ENCODE peak calls at places on chromosomes 6 and 20, in six cellular contexts. T, M, Y, Q, D and I are unnamed samples.

GRCh38 chr6:134114489-134114888 is 62.1 kb upstream of the SLC2A12 start:
- DNase-seq in T (no peak), D (no peak), Q (no peak), M (no peak), Y (no peak), I (no peak)

GRCh38 chr6:169725270-169726048 is 1.2 kb upstream of the PHF10 start:
- DNase-seq in D (peak), M (peak), Q (peak), T (peak), Y (peak), I (peak)

GRCh38 chr20:41180599-41181333 is 43.4 kb downstream of the PLCG1 start:
- DNase-seq in M (no peak), T (no peak), D (no peak), Y (peak), Q (no peak), I (no peak)

GRCh38 chr20:57040924-57041323 is 225.5 kb downstream of the BMP7 start:
- DNase-seq in Q (peak), Y (no peak), M (no peak), D (no peak), T (peak), I (no peak)

GRCh38 chr20:13873814-13874213 is 89.0 kb downstream of the NDUFAF5 start:
- DNase-seq in T (no peak), Y (no peak), Q (no peak), M (no peak), D (no peak), I (no peak)

GRCh38 chr6:140256213-140256612 is 881.8 kb upstream of the CITED2 start:
- DNase-seq in T (no peak), Q (no peak), D (no peak), M (no peak), Y (no peak), I (no peak)

GRCh38 chr20:48287552-48288170 is 502.4 kb upstream of the SULF2 start:
- DNase-seq in Y (no peak), T (no peak), M (no peak), D (no peak), Q (no peak), I (no peak)

GRCh38 chr6:47478233-47479155 is 905 bp downstream of the CD2AP start:
- DNase-seq in Y (peak), M (no peak), D (peak), T (peak), Q (peak), I (no peak)

GRCh38 chr20:64101731-64102621 is 5.4 kb downstream of the NPBWR2 start:
- DNase-seq in Y (peak), M (peak), D (peak), Q (peak), T (peak), I (peak)

GRCh38 chr6:6008648-6009421 is 2.1 kb upstream of the NRN1 start:
- DNase-seq in D (peak), T (peak), M (peak), Y (peak), Q (peak), I (peak)

GRCh38 chr6:101226677-101227135 is 166.8 kb upstream of the GRIK2 start:
- DNase-seq in Q (peak), D (peak), M (peak), T (peak), Y (peak), I (peak)

GRCh38 chr6:82712826-82713225 is 349.2 kb downstream of the TPBG start:
- DNase-seq in Q (no peak), T (no peak), M (no peak), D (peak), Y (no peak), I (no peak)
- TF ChIP-seq CTCF in Q (no peak), T (no peak), M (peak), D (peak), Y (no peak), I (no peak)

GRCh38 chr6:165052561-165053500 is 256.6 kb downstream of the C6orf118 start:
- DNase-seq in Y (no peak), M (no peak), Q (no peak), T (no peak), D (no peak), I (no peak)

GRCh38 chr6:165045631-165046030 is 263.8 kb downstream of the C6orf118 start:
- DNase-seq in Q (no peak), Y (no peak), D (no peak), T (no peak), M (no peak), I (no peak)

GRCh38 chr6:165042912-165043311 is 266.5 kb downstream of the C6orf118 start:
- DNase-seq in M (no peak), D (no peak), T (no peak), Y (no peak), Q (no peak), I (no peak)

GRCh38 chr6:165049362-165049761 is 260.0 kb downstream of the C6orf118 start:
- DNase-seq in M (peak), Y (peak), T (peak), D (peak), Q (peak), I (peak)

DNA sequence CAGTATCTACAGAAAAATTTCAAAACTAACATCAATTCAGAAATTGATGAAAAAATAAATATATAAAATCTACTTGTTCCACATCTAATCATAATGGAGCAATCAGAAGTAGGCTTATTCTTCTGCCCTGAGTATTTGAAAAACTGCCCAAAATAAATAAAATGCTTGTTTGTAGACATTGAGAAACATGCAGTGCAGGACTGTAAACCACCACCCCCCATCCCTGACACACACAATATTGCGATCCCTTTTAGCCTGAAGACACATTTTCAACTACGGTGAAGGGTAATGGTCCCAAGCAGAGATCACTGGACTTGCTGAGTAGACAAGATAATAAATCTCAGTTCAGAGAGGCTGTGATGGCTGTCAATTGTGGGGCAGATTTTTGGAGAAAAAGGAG is 261.5 kb downstream of the C6orf118 start:
- DNase-seq in T (no peak), M (no peak), Y (no peak), D (no peak), Q (no peak), I (no peak)
- TF ChIP-seq CTCF in T (no peak), M (no peak), Y (no peak), D (no peak), Q (no peak), I (no peak)

DNA sequence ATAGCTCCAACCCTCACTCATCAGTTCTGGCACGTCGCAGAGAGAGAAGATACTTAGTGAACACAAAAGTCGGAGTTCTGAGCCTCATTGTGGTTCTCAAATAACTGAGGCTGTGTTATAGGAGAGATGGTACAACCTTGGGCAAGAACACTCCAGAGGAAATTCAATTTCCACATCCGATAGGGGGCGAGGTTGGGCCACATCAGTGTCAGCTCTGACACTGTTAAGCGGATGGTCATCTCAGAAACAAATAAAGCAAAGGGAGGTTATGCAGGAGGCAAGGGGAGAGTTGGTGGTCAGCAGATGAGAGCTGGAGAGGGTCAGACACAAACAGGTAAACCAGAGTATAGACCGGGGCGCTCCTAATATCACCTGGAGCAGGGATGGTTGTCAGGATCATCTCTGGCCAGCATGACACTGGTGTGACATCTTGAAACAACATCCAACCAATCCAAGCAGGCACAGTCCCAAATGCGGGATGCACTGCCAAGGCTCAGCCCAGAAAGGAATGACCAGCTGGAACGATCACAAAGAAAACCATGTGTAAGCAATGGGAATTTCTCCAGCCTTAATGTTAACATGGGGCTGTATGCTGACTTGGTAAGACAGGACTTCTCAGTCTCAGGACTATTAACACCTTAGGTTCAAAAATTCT is 331.8 kb downstream of the HACE1 start:
- DNase-seq in M (peak), T (peak), Q (peak), Y (peak), D (peak), I (peak)
- TF ChIP-seq CTCF in M (peak), T (peak), Q (no peak), Y (no peak), D (peak), I (peak)

GRCh38 chr6:95614094-95614493 is 36.8 kb downstream of the MANEA start:
- DNase-seq in Q (no peak), D (no peak), T (no peak), Y (no peak), M (no peak), I (no peak)
- TF ChIP-seq CTCF in Q (no peak), D (no peak), T (no peak), Y (no peak), M (no peak), I (no peak)

DNA sequence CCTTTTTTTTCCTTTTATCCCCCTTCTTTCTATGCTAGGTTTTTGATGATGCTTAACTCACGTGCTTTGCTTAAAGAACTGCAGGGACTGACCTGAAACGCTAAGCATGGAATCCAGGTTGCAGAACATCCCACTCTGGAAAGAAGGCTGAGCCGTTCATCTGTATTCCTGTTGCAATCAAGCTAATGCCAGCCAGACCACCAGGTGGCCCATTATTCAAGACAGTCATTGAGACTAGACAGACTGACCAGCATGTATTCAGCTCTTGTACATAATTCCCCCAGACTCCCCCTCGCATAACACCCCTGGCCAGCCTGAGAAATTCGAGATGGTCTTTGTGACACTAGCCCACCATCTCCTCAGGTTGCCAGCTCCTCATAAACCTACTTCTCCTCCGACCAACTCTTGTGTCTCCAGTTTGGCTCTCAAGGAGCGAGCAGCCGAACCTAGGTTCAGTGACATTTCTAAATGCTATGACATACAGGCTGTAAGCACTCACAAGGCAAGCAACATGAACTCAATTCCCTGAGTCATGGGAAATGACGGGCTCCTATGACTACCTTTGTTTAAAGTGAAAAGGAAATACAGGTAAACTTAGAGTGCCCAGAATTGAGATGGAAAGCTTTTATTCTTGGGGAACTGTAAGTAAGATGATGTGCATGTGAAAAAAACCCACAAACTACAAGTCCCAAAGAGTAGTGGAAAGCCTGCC is 309.3 kb upstream of the CDYL start:
- DNase-seq in Y (peak), M (no peak), D (no peak), Q (no peak), T (peak), I (no peak)
- TF ChIP-seq CTCF in Y (no peak), M (peak), D (no peak), Q (no peak), T (no peak), I (no peak)

DNA sequence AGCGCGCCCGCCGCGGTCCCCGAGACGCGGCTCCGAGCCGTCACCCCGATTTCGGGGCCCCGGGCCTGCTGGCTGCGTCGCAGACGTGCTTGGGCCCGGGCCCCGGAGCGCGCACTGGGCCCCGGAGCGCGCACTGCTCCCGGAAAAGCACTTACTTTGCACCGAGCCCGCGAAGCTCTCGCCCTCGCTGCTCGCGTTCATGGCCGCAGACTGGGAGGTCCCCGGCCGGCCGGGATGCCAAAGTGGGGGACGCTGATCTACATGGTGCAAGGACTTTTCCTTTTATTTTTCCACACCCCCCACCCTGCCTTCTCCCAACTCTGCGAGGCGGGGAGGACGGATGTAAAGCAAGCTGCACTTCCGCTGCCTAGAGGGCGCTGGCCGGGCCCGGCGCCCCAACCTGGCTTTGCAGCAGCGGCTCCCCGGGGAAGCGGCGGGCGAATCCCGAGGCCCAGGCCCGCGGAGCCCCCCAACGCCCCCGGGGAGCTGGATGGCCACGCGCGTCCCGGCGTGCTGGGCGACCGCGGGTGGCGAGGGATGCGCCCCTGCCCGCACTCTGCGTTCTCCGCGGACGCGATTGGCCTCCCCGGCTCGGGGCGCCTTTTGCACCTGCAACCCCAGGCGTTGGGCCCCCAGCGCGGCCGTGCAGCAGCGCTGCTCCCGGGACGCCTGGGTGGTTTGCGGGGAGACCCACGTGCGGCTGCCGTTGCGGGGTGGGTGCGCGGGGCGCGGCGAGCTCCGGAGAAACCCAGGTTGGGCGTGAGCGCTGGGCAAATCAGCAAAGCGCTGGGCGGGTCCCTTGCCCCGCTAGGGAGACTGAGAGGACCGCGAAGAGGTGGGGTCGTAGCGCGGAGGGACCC is at the start of gene ZFP64:
- DNase-seq in Y (peak), Q (peak), M (peak), D (peak), T (peak), I (peak)
- TF ChIP-seq CTCF in Y (peak), Q (peak), M (peak), D (peak), T (peak), I (peak)

DNA sequence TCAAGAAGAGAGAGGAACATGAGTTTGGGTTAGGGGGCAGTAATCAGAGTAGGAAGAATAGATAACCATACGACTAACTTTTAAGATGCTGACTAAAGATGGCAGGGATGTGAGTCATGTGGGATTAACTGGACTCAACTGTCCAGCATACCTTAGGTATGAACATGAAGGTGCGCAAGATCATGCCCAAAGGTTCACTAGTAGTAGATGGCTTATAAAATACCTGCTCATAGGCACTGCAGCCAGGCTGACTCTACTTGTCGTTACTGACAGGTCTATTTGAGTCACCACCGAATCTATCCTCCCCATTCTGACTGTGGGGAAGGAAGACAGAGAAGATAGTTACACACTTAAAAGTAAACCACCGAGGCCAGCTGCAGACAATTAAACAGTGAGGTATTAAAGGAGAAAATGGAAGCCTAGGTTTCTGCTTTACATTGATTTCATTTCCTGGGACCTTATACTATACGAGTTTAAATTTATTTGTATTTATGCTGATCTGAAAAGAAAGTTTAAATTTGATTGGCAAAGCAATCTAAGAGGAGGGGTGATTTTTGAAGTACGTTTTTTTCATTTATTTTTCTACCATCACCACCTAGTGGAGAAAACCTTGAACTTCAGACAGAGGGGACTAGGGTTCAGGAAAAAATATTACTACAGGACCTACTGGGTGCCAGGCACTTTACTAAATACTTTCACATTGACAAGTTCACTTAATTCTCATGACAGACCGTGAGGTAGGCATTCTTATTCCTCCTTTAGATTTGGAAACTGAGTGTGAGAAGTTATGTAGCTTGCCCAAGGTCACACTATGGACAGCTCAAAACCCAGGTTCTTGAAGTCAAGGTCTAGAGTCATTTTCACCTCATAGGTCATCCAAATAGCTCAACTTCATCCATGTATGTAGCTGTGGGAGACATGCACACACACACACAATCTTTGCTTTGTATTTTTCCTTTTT is 4.0 kb upstream of the WRNIP1 start:
- DNase-seq in Y (no peak), T (no peak), Q (no peak), D (peak), M (no peak), I (no peak)
- TF ChIP-seq CTCF in Y (no peak), T (no peak), Q (peak), D (peak), M (peak), I (peak)